ENCODE peak calls at places on chromosomes 7 and 10, in four cellular contexts. G is K562, M is GM12878, Z is HL-60. K is an unnamed sample.

GRCh38 chr7:92832623-92833023 is 3.8 kb downstream of the CDK6 start:
- DNase-seq in G (no peak), Z (no peak), M (no peak), K (no peak)

GRCh38 chr7:34087892-34088891 is 182.9 kb downstream of the BMPER start:
- DNase-seq in G (no peak), Z (no peak), M (no peak), K (no peak)

GRCh38 chr7:50565559-50565916 is 333 bp upstream of the DDC start:
- DNase-seq in G (no peak), Z (no peak), M (no peak), K (no peak)

GRCh38 chr7:142104550-142105527 is 6.7 kb upstream of the MGAM2 start:
- DNase-seq in M (no peak), G (no peak), Z (peak), K (no peak)

GRCh38 chr7:101538596-101539459 is 90.3 kb downstream of the MYL10 start:
- DNase-seq in G (peak), Z (peak), M (no peak), K (peak)

GRCh38 chr10:52031771-52032170 is 282.3 kb upstream of the DKK1 start:
- DNase-seq in G (no peak), Z (no peak), M (no peak), K (no peak)

GRCh38 chr7:3591150-3591549 is 290.1 kb downstream of the SDK1 start:
- DNase-seq in G (no peak), Z (no peak), M (no peak), K (no peak)

GRCh38 chr10:99700649-99701048 is 31.3 kb downstream of the COX15 start:
- DNase-seq in G (no peak), Z (no peak), M (no peak), K (no peak)

GRCh38 chr10:113087082-113088029 is 137.3 kb downstream of the TCF7L2 start:
- DNase-seq in G (peak), M (no peak), Z (peak), K (no peak)

GRCh38 chr10:34437897-34438296 is 377.2 kb downstream of the PARD3 start:
- DNase-seq in G (no peak), M (no peak), Z (no peak), K (no peak)

GRCh38 chr10:129602938-129603520 is 136.0 kb downstream of the MGMT start:
- DNase-seq in M (no peak), G (no peak), Z (no peak), K (no peak)

GRCh38 chr7:37732253-37732652 is 48.7 kb downstream of the GPR141 start:
- DNase-seq in G (peak), Z (peak), M (peak), K (peak)

GRCh38 chr10:5971315-5971832 is 6.0 kb downstream of the IL15RA start:
- DNase-seq in G (peak), Z (no peak), M (no peak), K (no peak)

GRCh38 chr7:112207106-112207592 is 654 bp downstream of the ZNF277 start:
- DNase-seq in Z (no peak), M (no peak), G (peak), K (peak)

GRCh38 chr7:42893341-42894242 is 18.3 kb downstream of the C7orf25 start:
- DNase-seq in G (no peak), M (no peak), Z (no peak), K (no peak)

GRCh38 chr7:112036071-112036470 is 170.1 kb downstream of the DOCK4 start:
- DNase-seq in M (no peak), Z (no peak), G (no peak), K (no peak)

GRCh38 chr7:112204072-112204775 is 2.0 kb downstream of the DOCK4 start:
- DNase-seq in M (no peak), Z (no peak), G (no peak), K (no peak)

GRCh38 chr10:62528441-62528840 is 154.3 kb downstream of the ZNF365 start:
- DNase-seq in Z (no peak), G (no peak), M (peak), K (peak)

GRCh38 chr7:134514663-134515062 is 12.7 kb upstream of the AKR1B10 start:
- DNase-seq in G (peak), M (peak), Z (peak), K (peak)

GRCh38 chr10:103355906-103356599 is 5.1 kb upstream of the PCGF6 start:
- DNase-seq in M (no peak), Z (no peak), G (no peak), K (no peak)

GRCh38 chr10:99435986-99436633 is 5.7 kb upstream of the GOT1 start:
- DNase-seq in Z (no peak), G (peak), M (no peak), K (no peak)

GRCh38 chr7:91512958-91513357 is 248.7 kb downstream of the FZD1 start:
- DNase-seq in Z (no peak), M (no peak), G (no peak), K (no peak)

GRCh38 chr10:45008524-45009161 is 7.9 kb downstream of the ZNF22 start:
- DNase-seq in G (peak), Z (peak), M (peak), K (no peak)

GRCh38 chr7:64180989-64181388 is 26.0 kb upstream of the ZNF735 start:
- DNase-seq in M (no peak), Z (peak), G (no peak), K (no peak)

GRCh38 chr7:94975316-94975715 is 67.9 kb downstream of the PPP1R9A start:
- DNase-seq in M (no peak), G (no peak), Z (no peak), K (no peak)

GRCh38 chr10:92506336-92506735 is 67.6 kb downstream of the IDE start:
- DNase-seq in G (no peak), M (no peak), Z (no peak), K (no peak)

GRCh38 chr10:75646931-75647330 is 215.5 kb downstream of the LRMDA start:
- DNase-seq in G (no peak), M (no peak), Z (no peak), K (no peak)

GRCh38 chr10:285216-285967 is 150.1 kb downstream of the ZMYND11 start:
- DNase-seq in G (no peak), Z (peak), M (no peak), K (no peak)

GRCh38 chr10:84237199-84238051 is 3.9 kb downstream of the LRIT1 start:
- DNase-seq in Z (no peak), M (no peak), G (peak), K (no peak)

GRCh38 chr10:52578871-52579405 is 193.6 kb downstream of the MBL2 start:
- DNase-seq in G (no peak), Z (no peak), M (no peak), K (no peak)

GRCh38 chr7:105691029-105691691 is 109.9 kb upstream of the EFCAB10 start:
- DNase-seq in G (no peak), M (no peak), Z (no peak), K (no peak)

GRCh38 chr7:1188720-1189294 is 28.8 kb upstream of the ZFAND2A start:
- DNase-seq in Z (no peak), M (no peak), G (no peak), K (no peak)

GRCh38 chr7:28126047-28127041 is 54.3 kb downstream of the JAZF1 start:
- DNase-seq in G (no peak), Z (peak), M (no peak), K (no peak)

GRCh38 chr10:79402625-79402946 is 42.8 kb downstream of the ZCCHC24 start:
- DNase-seq in M (no peak), G (no peak), Z (no peak), K (no peak)
- TF ChIP-seq SPI1 in M (no peak), G (no peak), Z (no peak), K (no peak)

DNA sequence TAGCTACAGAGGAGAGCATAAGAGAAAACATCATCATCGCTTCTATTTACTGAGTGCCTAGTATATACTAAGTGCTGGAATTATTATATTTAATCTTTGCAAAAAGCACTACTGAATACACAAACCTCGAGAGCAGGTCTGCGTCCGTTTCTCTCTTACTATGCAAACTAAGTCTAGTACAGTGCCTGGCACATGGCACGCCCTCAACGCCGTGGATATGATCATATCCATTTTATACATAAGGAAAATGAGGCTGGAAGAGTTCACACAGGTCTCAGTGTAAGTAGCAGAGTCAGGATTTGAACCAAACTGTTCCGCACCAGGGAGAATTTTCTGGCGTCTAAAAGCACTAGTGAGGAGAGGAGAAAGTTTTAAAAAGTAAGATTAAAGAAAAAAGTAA is 17.6 kb downstream of the MXI1 start:
- DNase-seq in Z (no peak), M (no peak), G (no peak), K (no peak)
- TF ChIP-seq SPI1 in Z (no peak), M (no peak), G (no peak), K (no peak)

DNA sequence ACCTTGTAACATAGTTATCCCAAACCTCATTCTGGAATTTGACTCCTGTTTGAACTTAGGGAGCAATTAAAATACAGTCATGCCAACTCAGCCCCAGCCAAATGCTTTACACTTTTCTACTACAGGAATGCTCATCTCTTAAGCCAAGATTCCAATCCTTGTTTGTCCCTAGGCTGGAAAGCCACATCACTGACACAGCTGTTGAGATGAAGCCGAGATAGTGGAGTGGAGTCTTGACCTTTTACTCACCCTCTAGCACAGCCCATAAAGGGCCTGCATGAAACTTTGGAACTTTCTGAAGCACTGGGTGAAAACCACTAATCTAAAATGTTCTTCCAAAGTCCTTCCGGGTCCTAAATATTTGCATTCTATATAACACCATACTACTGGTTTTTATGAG is 247.3 kb downstream of the ETV1 start:
- DNase-seq in M (no peak), Z (no peak), G (no peak), K (no peak)
- TF ChIP-seq SPI1 in M (no peak), Z (no peak), G (no peak), K (no peak)

GRCh38 chr7:13115829-13116228 is 428.4 kb downstream of the ARL4A start:
- DNase-seq in Z (no peak), G (no peak), M (no peak), K (no peak)
- TF ChIP-seq SPI1 in Z (no peak), G (no peak), M (no peak), K (no peak)